ENCODE peak calls at places on chromosomes 2 and 18, in four cellular contexts. One of them, this sample, is unnamed.

GRCh38 chr2:194363295-194363694 is 1293.7 kb upstream of the SLC39A10 start:
- DNase-seq in psoas muscle: no peak
- DNase-seq in spleen: no peak
- DNase-seq in Daoy: no peak
- DNase-seq in this sample: no peak

GRCh38 chr2:42914314-42914713 is 121.9 kb upstream of the HAAO start:
- DNase-seq in psoas muscle: no peak
- DNase-seq in spleen: no peak
- DNase-seq in Daoy: no peak
- DNase-seq in this sample: no peak

GRCh38 chr2:112972423-112973086 is 5.3 kb upstream of the IL36G start:
- DNase-seq in psoas muscle: no peak
- DNase-seq in spleen: no peak
- DNase-seq in Daoy: no peak
- DNase-seq in this sample: no peak

GRCh38 chr2:28405537-28405936 is 12.9 kb downstream of the FOSL2 start:
- DNase-seq in psoas muscle: no peak
- DNase-seq in spleen: no peak
- DNase-seq in Daoy: no peak
- DNase-seq in this sample: no peak

GRCh38 chr2:37570773-37571570 is 100.5 kb downstream of the CDC42EP3 start:
- DNase-seq in psoas muscle: peak; percentile 28
- DNase-seq in spleen: no peak
- DNase-seq in Daoy: peak; percentile 94
- DNase-seq in this sample: peak; percentile 62

GRCh38 chr2:233135421-233135820 is 75.3 kb downstream of the INPP5D start:
- DNase-seq in psoas muscle: no peak
- DNase-seq in spleen: no peak
- DNase-seq in Daoy: no peak
- DNase-seq in this sample: no peak

GRCh38 chr2:120231564-120231973 is 8.4 kb upstream of the TMEM185B start:
- DNase-seq in psoas muscle: no peak
- DNase-seq in spleen: peak; percentile 78
- DNase-seq in Daoy: no peak
- DNase-seq in this sample: peak; percentile 35

GRCh38 chr18:35501369-35501768 is 3.6 kb upstream of the INO80C start:
- DNase-seq in psoas muscle: no peak
- DNase-seq in spleen: no peak
- DNase-seq in Daoy: no peak
- DNase-seq in this sample: no peak

GRCh38 chr2:134926231-134926931 is 7.8 kb downstream of the CCNT2 start:
- DNase-seq in psoas muscle: no peak
- DNase-seq in spleen: no peak
- DNase-seq in Daoy: no peak
- DNase-seq in this sample: no peak

GRCh38 chr2:210376618-210377175 is 61.7 kb upstream of the MYL1 start:
- DNase-seq in psoas muscle: no peak
- DNase-seq in spleen: no peak
- DNase-seq in Daoy: no peak
- DNase-seq in this sample: no peak

GRCh38 chr2:128808462-128809255 is 490.0 kb upstream of the HS6ST1 start:
- DNase-seq in psoas muscle: peak; percentile 46
- DNase-seq in spleen: no peak
- DNase-seq in Daoy: no peak
- DNase-seq in this sample: no peak

GRCh38 chr2:239359194-239359912 is 41.5 kb downstream of the HDAC4 start:
- DNase-seq in psoas muscle: no peak
- DNase-seq in spleen: no peak
- DNase-seq in Daoy: no peak
- DNase-seq in this sample: no peak

GRCh38 chr2:140307532-140307931 is 1527.3 kb upstream of the NXPH2 start:
- DNase-seq in psoas muscle: no peak
- DNase-seq in spleen: no peak
- DNase-seq in Daoy: no peak
- DNase-seq in this sample: no peak

GRCh38 chr2:72953976-72954375 is 36.7 kb downstream of the EMX1 start:
- DNase-seq in psoas muscle: no peak
- DNase-seq in spleen: no peak
- DNase-seq in Daoy: no peak
- DNase-seq in this sample: no peak

GRCh38 chr2:26068602-26069298 is 34.9 kb downstream of the RAB10 start:
- DNase-seq in psoas muscle: no peak
- DNase-seq in spleen: no peak
- DNase-seq in Daoy: peak; percentile 88
- DNase-seq in this sample: no peak

GRCh38 chr2:125471963-125472362 is 1184.0 kb upstream of the GYPC start:
- DNase-seq in psoas muscle: no peak
- DNase-seq in spleen: no peak
- DNase-seq in Daoy: no peak
- DNase-seq in this sample: no peak

GRCh38 chr2:123546348-123546747 is 478.7 kb upstream of the CNTNAP5 start:
- DNase-seq in psoas muscle: no peak
- DNase-seq in spleen: no peak
- DNase-seq in Daoy: no peak
- DNase-seq in this sample: no peak

GRCh38 chr2:74391209-74391579 is 11.1 kb upstream of the DCTN1 start:
- DNase-seq in psoas muscle: no peak
- DNase-seq in spleen: no peak
- DNase-seq in Daoy: peak; percentile 20
- DNase-seq in this sample: no peak

GRCh38 chr2:16587629-16588028 is 78.0 kb downstream of the CYRIA start:
- DNase-seq in psoas muscle: no peak
- DNase-seq in spleen: no peak
- DNase-seq in Daoy: no peak
- DNase-seq in this sample: no peak

GRCh38 chr2:104769096-104769495 is 84.8 kb upstream of the POU3F3 start:
- DNase-seq in psoas muscle: no peak
- DNase-seq in spleen: no peak
- DNase-seq in Daoy: peak; percentile 75
- DNase-seq in this sample: no peak

GRCh38 chr2:191038741-191039140 is 24.8 kb upstream of the STAT1 start:
- DNase-seq in psoas muscle: no peak
- DNase-seq in spleen: no peak
- DNase-seq in Daoy: no peak
- DNase-seq in this sample: no peak

GRCh38 chr2:210072922-210073509 is 70.6 kb downstream of the RPE start:
- DNase-seq in psoas muscle: no peak
- DNase-seq in spleen: no peak
- DNase-seq in Daoy: no peak
- DNase-seq in this sample: no peak

GRCh38 chr2:27085670-27086089 is 892 bp upstream of the KHK start:
- DNase-seq in psoas muscle: peak; percentile 81
- DNase-seq in spleen: peak; percentile 91
- DNase-seq in Daoy: peak; percentile 80
- DNase-seq in this sample: peak; percentile 92

GRCh38 chr2:69253893-69254292 is 133.1 kb downstream of the GFPT1 start:
- DNase-seq in psoas muscle: peak; percentile 36
- DNase-seq in spleen: no peak
- DNase-seq in Daoy: peak; percentile 60
- DNase-seq in this sample: peak; percentile 58

GRCh38 chr2:218398437-218399390 is 954 bp upstream of the CTDSP1 start:
- DNase-seq in psoas muscle: peak; percentile 85
- DNase-seq in spleen: peak; percentile 96
- DNase-seq in Daoy: peak; percentile 71
- DNase-seq in this sample: peak; percentile 93

GRCh38 chr18:79522451-79523220 is 126.9 kb downstream of the NFATC1 start:
- DNase-seq in psoas muscle: no peak
- DNase-seq in spleen: peak; percentile 84
- DNase-seq in Daoy: no peak
- DNase-seq in this sample: peak; percentile 61

GRCh38 chr2:54377901-54378493 is 78.1 kb upstream of the SPTBN1 start:
- DNase-seq in psoas muscle: no peak
- DNase-seq in spleen: no peak
- DNase-seq in Daoy: no peak
- DNase-seq in this sample: no peak

GRCh38 chr2:165697727-165698620 is 96.1 kb downstream of the GALNT3 start:
- DNase-seq in psoas muscle: no peak
- DNase-seq in spleen: no peak
- DNase-seq in Daoy: no peak
- DNase-seq in this sample: no peak

GRCh38 chr2:118110310-118110709 is 22.0 kb downstream of the INSIG2 start:
- DNase-seq in psoas muscle: no peak
- DNase-seq in spleen: no peak
- DNase-seq in Daoy: no peak
- DNase-seq in this sample: no peak